ENCODE peak calls at places on chromosomes 13 and 19, in seven cellular contexts. One of them, this sample, is unnamed.

GRCh38 chr19:54154603-54155345 is 4.7 kb downstream of the LENG1 start:
- DNase-seq in HepG2: no peak
- DNase-seq in H1: no peak
- DNase-seq in GM12878: no peak
- DNase-seq in SK-N-SH: no peak
- DNase-seq in GM12892: no peak
- DNase-seq in K562: no peak
- DNase-seq in this sample: no peak

GRCh38 chr13:20997301-20998061 is 63.9 kb downstream of the LATS2 start:
- DNase-seq in HepG2: no peak
- DNase-seq in H1: no peak
- DNase-seq in GM12878: no peak
- DNase-seq in SK-N-SH: no peak
- DNase-seq in GM12892: no peak
- DNase-seq in K562: no peak
- DNase-seq in this sample: no peak

GRCh38 chr19:44637390-44637764 is 6.3 kb upstream of the PVR start:
- DNase-seq in HepG2: no peak
- DNase-seq in H1: no peak
- DNase-seq in GM12878: no peak
- DNase-seq in SK-N-SH: no peak
- DNase-seq in GM12892: no peak
- DNase-seq in K562: no peak
- DNase-seq in this sample: no peak

GRCh38 chr19:49889687-49890348 is 6.9 kb downstream of the IL4I1 start:
- DNase-seq in HepG2: no peak
- DNase-seq in H1: peak
- DNase-seq in GM12878: no peak
- DNase-seq in SK-N-SH: peak
- DNase-seq in GM12892: no peak
- DNase-seq in K562: peak
- DNase-seq in this sample: peak

GRCh38 chr19:15577184-15577771 is 37.7 kb upstream of the CYP4F8 start:
- DNase-seq in HepG2: no peak
- DNase-seq in H1: no peak
- DNase-seq in GM12878: no peak
- DNase-seq in SK-N-SH: no peak
- DNase-seq in GM12892: no peak
- DNase-seq in K562: no peak
- DNase-seq in this sample: no peak

GRCh38 chr13:113820813-113821651 is 42.8 kb downstream of the GAS6 start:
- DNase-seq in HepG2: no peak
- DNase-seq in H1: no peak
- DNase-seq in GM12878: no peak
- DNase-seq in SK-N-SH: peak
- DNase-seq in GM12892: no peak
- DNase-seq in K562: peak
- DNase-seq in this sample: no peak

GRCh38 chr13:105908581-105908980 is 626.9 kb downstream of the EFNB2 start:
- DNase-seq in HepG2: no peak
- DNase-seq in H1: no peak
- DNase-seq in GM12878: no peak
- DNase-seq in SK-N-SH: no peak
- DNase-seq in GM12892: no peak
- DNase-seq in K562: no peak
- DNase-seq in this sample: no peak

GRCh38 chr19:50025794-50026549 is at the start of gene ZNF473:
- DNase-seq in HepG2: peak
- DNase-seq in H1: peak
- DNase-seq in GM12878: no peak
- DNase-seq in SK-N-SH: peak
- DNase-seq in GM12892: peak
- DNase-seq in K562: peak
- DNase-seq in this sample: peak

GRCh38 chr13:76383671-76384461 is 502.3 kb downstream of the KCTD12 start:
- DNase-seq in HepG2: no peak
- DNase-seq in H1: no peak
- DNase-seq in GM12878: no peak
- DNase-seq in SK-N-SH: peak
- DNase-seq in GM12892: no peak
- DNase-seq in K562: no peak
- DNase-seq in this sample: no peak

GRCh38 chr13:25821761-25822160 is 230.1 kb downstream of the SHISA2 start:
- DNase-seq in HepG2: no peak
- DNase-seq in H1: no peak
- DNase-seq in GM12878: no peak
- DNase-seq in SK-N-SH: no peak
- DNase-seq in GM12892: no peak
- DNase-seq in K562: no peak
- DNase-seq in this sample: no peak

GRCh38 chr13:102617697-102618350 is 21.0 kb downstream of the TPP2 start:
- DNase-seq in HepG2: no peak
- DNase-seq in H1: no peak
- DNase-seq in GM12878: no peak
- DNase-seq in SK-N-SH: no peak
- DNase-seq in GM12892: no peak
- DNase-seq in K562: no peak
- DNase-seq in this sample: no peak

GRCh38 chr19:44747739-44748425 is 626 bp upstream of the BCL3 start:
- DNase-seq in HepG2: peak
- DNase-seq in H1: peak
- DNase-seq in GM12878: no peak
- DNase-seq in SK-N-SH: peak
- DNase-seq in GM12892: no peak
- DNase-seq in K562: no peak
- DNase-seq in this sample: no peak

GRCh38 chr19:52946322-52947310 is 16.1 kb downstream of the ZNF816 start:
- DNase-seq in HepG2: no peak
- DNase-seq in H1: peak
- DNase-seq in GM12878: no peak
- DNase-seq in SK-N-SH: peak
- DNase-seq in GM12892: no peak
- DNase-seq in K562: peak
- DNase-seq in this sample: no peak

GRCh38 chr19:47436712-47437401 is 17.5 kb upstream of the MEIS3 start:
- DNase-seq in HepG2: peak
- DNase-seq in H1: peak
- DNase-seq in GM12878: no peak
- DNase-seq in SK-N-SH: peak
- DNase-seq in GM12892: peak
- DNase-seq in K562: peak
- DNase-seq in this sample: peak

GRCh38 chr19:17406039-17406886 is 833 bp upstream of the BST2 start:
- DNase-seq in HepG2: no peak
- DNase-seq in H1: no peak
- DNase-seq in GM12878: no peak
- DNase-seq in SK-N-SH: peak
- DNase-seq in GM12892: peak
- DNase-seq in K562: peak
- DNase-seq in this sample: no peak

GRCh38 chr13:78709028-78709427 is 50.1 kb upstream of the OBI1 start:
- DNase-seq in HepG2: peak
- DNase-seq in H1: no peak
- DNase-seq in GM12878: no peak
- DNase-seq in SK-N-SH: no peak
- DNase-seq in GM12892: no peak
- DNase-seq in K562: no peak
- DNase-seq in this sample: no peak

GRCh38 chr19:30490760-30491159 is 118.6 kb downstream of the ZNF536 start:
- DNase-seq in HepG2: no peak
- DNase-seq in H1: no peak
- DNase-seq in GM12878: no peak
- DNase-seq in SK-N-SH: no peak
- DNase-seq in GM12892: no peak
- DNase-seq in K562: no peak
- DNase-seq in this sample: no peak

GRCh38 chr13:50512602-50513527 is 330.6 kb downstream of the DLEU7 start:
- DNase-seq in HepG2: peak
- DNase-seq in H1: no peak
- DNase-seq in GM12878: no peak
- DNase-seq in SK-N-SH: no peak
- DNase-seq in GM12892: peak
- DNase-seq in K562: peak
- DNase-seq in this sample: peak

GRCh38 chr19:58556633-58557252 is 1.7 kb downstream of the UBE2M start:
- DNase-seq in HepG2: no peak
- DNase-seq in H1: no peak
- DNase-seq in GM12878: no peak
- DNase-seq in SK-N-SH: no peak
- DNase-seq in GM12892: no peak
- DNase-seq in K562: no peak
- DNase-seq in this sample: no peak

GRCh38 chr19:18060472-18060871 is 26.3 kb downstream of the IL12RB1 start:
- DNase-seq in HepG2: no peak
- DNase-seq in H1: no peak
- DNase-seq in GM12878: no peak
- DNase-seq in SK-N-SH: peak
- DNase-seq in GM12892: no peak
- DNase-seq in K562: peak
- DNase-seq in this sample: no peak

GRCh38 chr19:5090780-5091575 is 122.1 kb downstream of the KDM4B start:
- DNase-seq in HepG2: no peak
- DNase-seq in H1: no peak
- DNase-seq in GM12878: no peak
- DNase-seq in SK-N-SH: peak
- DNase-seq in GM12892: no peak
- DNase-seq in K562: peak
- DNase-seq in this sample: no peak
- TF ChIP-seq POLR2AphosphoS5 in HepG2: no peak
- TF ChIP-seq POLR2AphosphoS5 in H1: no peak
- TF ChIP-seq POLR2AphosphoS5 in GM12878: no peak
- TF ChIP-seq POLR2AphosphoS5 in SK-N-SH: no peak
- TF ChIP-seq POLR2AphosphoS5 in GM12892: no peak
- TF ChIP-seq POLR2AphosphoS5 in K562: peak
- TF ChIP-seq POLR2AphosphoS5 in this sample: no peak

DNA sequence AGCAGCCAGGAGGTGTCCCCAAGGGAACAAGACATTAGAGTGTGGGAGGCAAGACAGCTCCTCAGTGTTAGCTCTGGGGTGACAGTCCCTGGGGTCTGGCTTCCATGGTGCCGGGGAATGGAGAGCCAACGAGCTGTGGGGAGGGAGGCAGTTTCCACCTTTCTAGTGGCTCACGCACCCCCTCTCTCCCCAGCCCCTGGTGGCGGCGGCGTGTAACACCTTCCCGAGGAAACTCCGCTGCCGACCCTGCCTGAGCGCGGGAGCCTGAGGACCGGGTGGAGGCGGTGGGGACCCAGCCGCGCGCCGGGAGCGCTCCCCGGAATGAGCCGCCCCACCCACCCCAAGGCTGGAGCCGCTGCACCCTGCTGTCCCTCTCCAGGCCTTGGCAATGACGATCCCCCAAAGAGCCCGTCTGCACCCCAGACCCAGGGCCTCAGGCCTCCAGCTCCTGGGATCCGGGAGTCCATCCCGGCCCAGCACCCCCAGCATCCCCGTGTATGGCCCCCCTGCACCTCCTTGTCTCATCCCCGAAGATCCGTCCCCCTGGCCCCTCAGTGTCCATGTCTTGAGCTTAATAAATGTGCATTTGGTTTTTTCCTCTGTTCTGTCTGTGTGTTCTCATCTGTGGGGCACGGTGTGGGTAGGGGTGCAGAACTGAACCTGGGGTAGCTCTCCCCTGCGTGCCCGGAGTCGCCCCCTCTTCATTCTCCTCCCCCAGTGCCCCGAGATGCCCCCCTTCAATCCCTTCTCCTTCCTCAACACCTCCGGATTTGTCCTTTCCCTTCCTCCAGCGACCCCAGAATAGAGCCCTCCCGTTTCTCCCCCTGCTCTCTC is 617 bp upstream of the FXYD5 start:
- DNase-seq in HepG2: no peak
- DNase-seq in H1: peak
- DNase-seq in GM12878: no peak
- DNase-seq in SK-N-SH: peak
- DNase-seq in GM12892: peak
- DNase-seq in K562: peak
- DNase-seq in this sample: peak
- TF ChIP-seq TAF1 in HepG2: no peak
- TF ChIP-seq TAF1 in H1: no peak
- TF ChIP-seq TAF1 in GM12878: no peak
- TF ChIP-seq TAF1 in SK-N-SH: no peak
- TF ChIP-seq TAF1 in GM12892: no peak
- TF ChIP-seq TAF1 in K562: no peak
- TF ChIP-seq TAF1 in this sample: no peak

DNA sequence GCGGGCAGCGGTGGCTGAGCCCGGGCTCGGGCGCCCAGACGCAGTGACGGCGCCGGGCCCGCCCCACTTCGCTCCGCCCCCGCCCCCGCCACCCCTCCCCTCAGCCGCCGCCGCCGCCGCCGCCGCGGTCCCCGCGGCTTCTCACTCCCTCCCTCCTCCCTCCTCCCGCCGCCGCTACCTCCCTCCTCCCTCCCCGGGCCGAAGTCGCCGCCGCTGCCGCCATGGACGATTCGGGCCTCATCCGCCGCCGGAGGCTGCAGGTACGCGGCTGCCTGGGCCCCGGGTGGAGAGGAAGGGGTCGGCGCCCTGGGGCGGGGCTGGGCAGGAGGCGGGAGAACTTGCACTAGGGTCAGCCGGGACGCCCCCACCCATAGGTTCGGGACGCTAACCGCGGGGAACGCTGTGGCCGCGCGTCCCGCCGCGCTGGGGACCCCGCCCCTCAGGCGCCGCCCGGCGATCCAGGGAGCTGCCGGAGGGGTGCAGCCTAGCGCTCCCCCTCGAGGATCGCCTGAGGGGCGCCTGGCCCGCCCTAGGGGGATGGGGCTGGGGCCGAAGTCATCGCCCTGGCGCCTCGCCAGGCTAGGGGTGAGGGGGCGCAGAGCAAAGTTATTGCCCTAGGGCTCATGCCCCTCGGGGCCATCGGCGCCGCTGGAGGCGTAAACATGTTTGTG is 497 bp downstream of the RTBDN start:
- DNase-seq in HepG2: no peak
- DNase-seq in H1: peak
- DNase-seq in GM12878: no peak
- DNase-seq in SK-N-SH: peak
- DNase-seq in GM12892: no peak
- DNase-seq in K562: peak
- DNase-seq in this sample: no peak
- TF ChIP-seq POLR2AphosphoS5 in HepG2: no peak
- TF ChIP-seq POLR2AphosphoS5 in H1: no peak
- TF ChIP-seq POLR2AphosphoS5 in GM12878: no peak
- TF ChIP-seq POLR2AphosphoS5 in SK-N-SH: no peak
- TF ChIP-seq POLR2AphosphoS5 in GM12892: no peak
- TF ChIP-seq POLR2AphosphoS5 in K562: no peak
- TF ChIP-seq POLR2AphosphoS5 in this sample: no peak

DNA sequence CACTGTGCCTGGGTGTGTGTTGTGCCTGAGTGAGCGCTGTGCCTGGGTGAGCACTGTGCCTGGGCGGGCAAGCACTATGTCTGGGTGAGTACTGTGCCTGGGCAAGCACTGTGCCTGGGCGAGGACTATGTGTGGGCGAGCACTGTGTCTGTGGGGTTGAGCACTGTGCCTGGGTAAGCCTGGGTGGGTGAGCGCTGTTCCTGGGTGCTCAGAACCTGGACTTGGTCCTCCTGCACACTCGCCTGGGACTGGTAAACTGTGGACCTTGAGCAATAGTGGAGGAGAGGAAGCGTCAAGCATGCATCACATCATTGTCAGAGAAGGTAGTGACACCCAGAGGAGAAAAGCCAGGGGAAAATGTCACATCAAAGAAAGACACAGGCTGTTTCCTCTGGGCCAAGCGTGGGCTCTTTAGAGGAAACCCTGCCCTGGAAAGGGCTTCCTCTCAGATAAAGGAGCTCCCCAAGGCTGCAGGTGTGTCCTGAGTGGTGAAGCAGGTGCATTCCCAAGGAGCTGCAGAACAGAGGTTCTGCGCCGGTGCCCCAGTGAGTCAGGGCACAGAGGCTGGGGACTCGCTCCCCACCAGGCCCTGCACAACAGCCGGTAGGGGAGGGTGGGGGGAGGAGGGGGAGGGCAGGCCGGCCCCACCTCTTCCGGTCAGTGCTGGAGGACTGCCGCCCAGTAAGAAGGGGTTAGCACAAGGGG is 141.2 kb downstream of the TEX29 start:
- DNase-seq in HepG2: no peak
- DNase-seq in H1: peak
- DNase-seq in GM12878: no peak
- DNase-seq in SK-N-SH: no peak
- DNase-seq in GM12892: no peak
- DNase-seq in K562: no peak
- DNase-seq in this sample: no peak
- TF ChIP-seq TAF1 in HepG2: no peak
- TF ChIP-seq TAF1 in H1: no peak
- TF ChIP-seq TAF1 in GM12878: no peak
- TF ChIP-seq TAF1 in SK-N-SH: no peak
- TF ChIP-seq TAF1 in GM12892: no peak
- TF ChIP-seq TAF1 in K562: no peak
- TF ChIP-seq TAF1 in this sample: no peak

This sample was measured in GM12891.